ENCODE peak calls at places on chromosomes 5 and 9, in eight cellular contexts. K is renal cortical epithelial cell; A is HFF-Myc; L is activated CD4-positive, alpha-beta T cell treated with anti-CD3 and anti-CD28 coated beads, Interleukin-2, amount 50 U/mL, for 24 hours; M is HT-29; D is DND-41; B is Right ventricle myocardium superior; R is ELR. G is an unnamed sample.

GRCh38 chr5:73558950-73559349 is 6.5 kb downstream of the ANKRA2 start:
- DNase-seq in K (no peak), M (peak; percentile 40), D (no peak), R (peak; percentile 63), A (no peak), B (no peak), L (no peak), G (no peak)

GRCh38 chr5:125276121-125276520 is 529.7 kb upstream of the ZNF608 start:
- DNase-seq in K (no peak), L (no peak), D (no peak), R (no peak), B (no peak), M (no peak), A (no peak), G (no peak)

GRCh38 chr9:21549251-21549765 is 67.2 kb upstream of the IFNE start:
- DNase-seq in K (peak; percentile 93), R (peak; percentile 86), L (no peak), B (no peak), A (peak; percentile 37), M (peak; percentile 68), D (no peak), G (peak; percentile 99)

GRCh38 chr5:98314262-98314661 is 459.2 kb upstream of the RGMB start:
- DNase-seq in A (no peak), M (no peak), K (peak; percentile 42), L (no peak), R (peak; percentile 97), B (no peak), D (no peak), G (peak; percentile 91)

GRCh38 chr9:110911659-110912473 is 126.4 kb downstream of the LPAR1 start:
- DNase-seq in M (no peak), B (no peak), K (no peak), R (peak; percentile 73), L (no peak), D (no peak), A (no peak), G (peak; percentile 52)

GRCh38 chr5:127228540-127229184 is 61.9 kb upstream of the MEGF10 start:
- DNase-seq in R (peak; percentile 1), A (no peak), M (no peak), K (no peak), D (no peak), B (no peak), L (no peak), G (no peak)

GRCh38 chr9:125650271-125650737 is 56.7 kb downstream of the MAPKAP1 start:
- DNase-seq in M (no peak), R (peak; percentile 83), D (no peak), B (no peak), A (no peak), L (no peak), K (peak; percentile 52), G (peak; percentile 64)

GRCh38 chr5:78985407-78986223 is 505 bp upstream of the ARSB start:
- DNase-seq in R (peak; percentile 67), M (peak; percentile 35), L (peak; percentile 15), K (peak; percentile 87), A (no peak), D (peak; percentile 65), B (peak; percentile 45), G (peak; percentile 73)

GRCh38 chr9:114151426-114151956 is 3.8 kb upstream of the COL27A1 start:
- DNase-seq in K (no peak), B (no peak), L (no peak), M (peak; percentile 29), R (no peak), A (no peak), D (no peak), G (no peak)

GRCh38 chr5:140073296-140073695 is 30.2 kb upstream of the NRG2 start:
- DNase-seq in R (peak; percentile 51), M (peak; percentile 42), B (no peak), L (no peak), K (peak; percentile 11), D (no peak), A (no peak), G (no peak)

GRCh38 chr5:150129813-150130492 is 25.7 kb downstream of the PDGFRB start:
- DNase-seq in M (peak; percentile 76), B (peak; percentile 85), D (peak; percentile 53), R (peak; percentile 81), K (peak; percentile 52), A (no peak), L (peak; percentile 6), G (no peak)

GRCh38 chr5:172658869-172659513 is 17.9 kb downstream of the NEURL1B start:
- DNase-seq in K (no peak), D (no peak), R (no peak), L (no peak), B (peak; percentile 85), A (no peak), M (no peak), G (peak; percentile 35)

GRCh38 chr5:392431-392988 is 50.5 kb upstream of the EXOC3 start:
- DNase-seq in A (no peak), K (peak; percentile 32), M (no peak), D (peak; percentile 93), L (peak; percentile 56), B (no peak), R (peak; percentile 77), G (peak; percentile 31)

G was measured in astrocyte.